ENCODE peak calls at places on chromosomes 13 and 19, in ten cellular contexts. E is GM20000, N is thoracic aorta, V is PC-3, Z is Peyer's patch, K is bronchial epithelial cell, T is fibroblast of lung, G is BE2C, M is pancreas, X is HFF-Myc. S is an unnamed sample.

GRCh38 chr19:34155686-34156085 is 16.6 kb upstream of the LSM14A start:
- DNase-seq in K (peak), E (no peak), G (no peak), Z (no peak), N (no peak), M (no peak), X (no peak), T (peak), V (no peak), S (no peak)

GRCh38 chr13:61410669-61411297 is 4.9 kb downstream of the PCDH20 start:
- DNase-seq in X (no peak), V (peak), E (peak), M (no peak), T (peak), Z (no peak), K (peak), N (no peak), G (no peak), S (no peak)

GRCh38 chr13:71902676-71903075 is 35.7 kb upstream of the DACH1 start:
- DNase-seq in T (no peak), K (no peak), E (no peak), V (no peak), X (no peak), Z (no peak), M (no peak), N (no peak), G (no peak), S (no peak)

GRCh38 chr13:57824121-57824520 is 192.6 kb downstream of the PCDH17 start:
- DNase-seq in N (no peak), X (no peak), G (no peak), V (no peak), E (no peak), K (no peak), Z (no peak), M (no peak), T (no peak), S (no peak)

GRCh38 chr13:42894765-42895181 is 97.3 kb downstream of the EPSTI1 start:
- DNase-seq in M (no peak), G (no peak), V (peak), N (no peak), T (peak), K (peak), E (no peak), Z (no peak), X (peak), S (peak)

GRCh38 chr19:15397782-15398181 is 18.2 kb upstream of the AKAP8 start:
- DNase-seq in Z (no peak), G (no peak), M (no peak), N (no peak), T (no peak), V (no peak), K (no peak), X (no peak), E (no peak), S (no peak)

GRCh38 chr13:73702419-73703071 is 431.7 kb downstream of the KLF12 start:
- DNase-seq in N (no peak), T (peak), V (peak), Z (no peak), M (no peak), G (no peak), E (peak), K (peak), X (no peak), S (no peak)

GRCh38 chr19:44003461-44004134 is 841 bp downstream of the ZNF230 start:
- DNase-seq in E (peak), Z (no peak), T (peak), G (no peak), K (peak), N (no peak), V (no peak), M (peak), X (no peak), S (no peak)

DNA sequence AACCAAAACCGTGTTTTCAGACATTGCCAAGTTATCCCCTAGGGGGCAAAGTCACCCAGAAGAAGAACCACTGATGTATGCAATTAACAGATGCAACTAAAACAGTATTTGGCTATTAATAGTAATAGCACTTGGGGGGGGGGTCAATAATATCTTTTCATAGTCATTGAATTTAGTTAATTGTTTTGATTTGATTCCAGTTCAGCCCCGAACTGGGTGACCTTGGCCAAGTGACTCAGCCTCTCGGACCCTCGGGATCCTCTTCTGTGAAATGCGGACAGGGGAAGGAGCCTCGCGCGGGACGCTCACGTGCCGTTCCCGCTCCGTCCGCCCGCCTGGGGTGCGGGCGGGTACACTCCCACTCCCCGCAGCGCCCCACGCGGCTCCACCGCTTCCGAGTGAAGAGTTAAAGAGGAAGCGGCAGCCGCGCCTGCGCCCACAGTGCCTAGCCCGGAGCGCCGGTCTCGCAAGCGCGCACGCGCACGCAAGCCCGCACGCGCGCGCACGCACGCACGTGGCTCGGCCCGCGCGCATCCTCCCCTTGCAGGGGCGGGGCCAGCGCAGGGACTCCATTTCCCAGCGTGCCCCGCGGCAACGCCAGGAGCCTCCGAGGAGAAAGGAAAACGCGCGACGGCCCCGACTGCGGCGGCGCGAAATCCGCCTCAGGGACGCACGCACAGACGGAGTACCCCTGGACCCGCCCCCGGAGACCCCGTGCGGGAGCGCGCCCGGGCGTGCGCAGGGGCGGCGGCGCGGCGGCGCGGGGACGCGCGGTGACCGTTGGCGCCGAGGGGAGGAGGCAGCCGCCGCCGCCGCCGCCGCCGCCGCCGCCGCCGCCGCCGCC is at the start of gene DAZAP1:
- DNase-seq in E (peak), T (peak), M (peak), G (peak), X (peak), V (peak), K (peak), Z (peak), N (peak), S (peak)
- TF ChIP-seq CTCF in E (peak), T (peak), M (no peak), G (peak), X (peak), V (peak), K (peak), Z (peak), N (peak), S (peak)

DNA sequence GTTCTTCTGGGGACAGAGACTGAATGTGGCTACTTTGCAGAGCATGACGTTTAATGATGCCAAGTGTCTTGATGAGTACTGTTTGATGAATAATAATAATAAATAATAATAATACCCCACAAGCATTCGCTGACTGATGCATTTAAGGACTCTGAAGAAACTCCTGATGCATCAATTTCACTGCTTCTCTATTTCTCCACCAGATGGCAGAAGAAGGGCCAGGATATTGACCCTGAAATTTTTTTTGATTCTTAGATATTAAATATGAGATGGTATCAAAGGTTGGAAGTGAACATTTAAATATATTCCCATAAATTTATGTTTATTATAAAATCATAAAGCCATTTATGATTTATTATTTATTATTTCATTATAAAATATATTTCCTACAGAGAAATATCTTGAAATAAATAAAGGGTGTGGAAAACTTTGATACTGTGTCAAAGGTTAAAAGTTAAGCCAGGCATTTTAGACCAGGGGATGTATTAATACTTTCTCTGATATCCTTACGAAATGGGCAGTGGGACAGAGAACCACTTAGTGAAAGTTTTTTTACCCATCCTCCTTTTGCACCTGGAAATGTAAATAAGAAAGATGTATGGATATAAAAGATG is 170.9 kb downstream of the LACC1 start:
- DNase-seq in M (no peak), X (no peak), G (no peak), V (peak), T (no peak), E (peak), N (no peak), K (peak), Z (no peak), S (peak)
- TF ChIP-seq CTCF in M (peak), X (peak), G (peak), V (peak), T (peak), E (peak), N (peak), K (peak), Z (peak), S (peak)

DNA sequence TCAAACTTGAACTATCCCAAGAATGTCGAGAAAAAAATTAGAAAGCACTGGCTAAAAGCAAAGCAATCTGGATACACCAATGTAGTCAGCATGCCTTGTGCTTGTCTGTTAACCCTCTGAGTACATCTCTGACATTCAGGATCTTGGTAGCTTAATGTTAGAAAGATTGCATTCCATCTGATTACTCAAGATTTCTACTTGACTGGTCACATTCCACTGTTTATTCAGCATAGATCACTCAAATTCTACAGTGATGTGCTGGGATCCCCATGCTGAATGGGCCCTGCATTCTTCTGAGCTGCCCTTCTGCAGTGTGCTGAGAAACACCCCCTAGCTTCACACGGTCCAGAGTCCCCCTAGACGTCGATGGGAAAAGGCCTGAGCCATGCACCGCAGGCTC is 295.4 kb upstream of the MAB21L1 start:
- DNase-seq in M (no peak), E (no peak), K (peak), N (no peak), G (no peak), T (peak), V (peak), X (peak), Z (no peak), S (peak)
- TF ChIP-seq CTCF in M (no peak), E (no peak), K (no peak), N (no peak), G (no peak), T (no peak), V (no peak), X (no peak), Z (no peak), S (no peak)

DNA sequence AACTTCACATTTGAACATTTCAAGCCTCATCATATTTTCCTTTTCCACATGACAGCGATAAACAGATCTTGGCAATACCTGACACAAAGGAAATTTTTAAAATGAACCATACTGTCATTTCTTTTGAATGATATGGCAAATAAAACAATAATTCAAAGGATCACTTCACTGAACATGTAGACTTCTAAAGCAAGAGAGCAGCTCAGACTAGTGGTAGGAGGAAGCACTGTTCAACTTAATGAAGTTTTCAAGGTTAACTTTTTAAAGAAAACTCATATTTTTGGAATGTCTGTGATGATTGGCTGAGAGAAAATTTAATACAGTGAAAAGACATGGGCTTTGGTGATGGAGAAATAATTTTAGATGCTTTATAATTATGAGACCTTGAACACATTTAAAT is 198.0 kb downstream of the OXGR1 start:
- DNase-seq in V (peak), Z (no peak), G (no peak), N (no peak), T (no peak), E (no peak), M (no peak), K (peak), X (no peak), S (no peak)
- TF ChIP-seq CTCF in V (peak), Z (no peak), G (peak), N (peak), T (no peak), E (no peak), M (no peak), K (peak), X (no peak), S (no peak)

GRCh38 chr19:45913874-45914830 is at the start of gene NANOS2:
- DNase-seq in E (no peak), T (no peak), G (peak), K (no peak), X (no peak), M (no peak), N (no peak), V (peak), Z (no peak), S (no peak)
- TF ChIP-seq CTCF in E (no peak), T (no peak), G (peak), K (no peak), X (peak), M (no peak), N (no peak), V (peak), Z (no peak), S (no peak)

GRCh38 chr19:48186015-48186414 is 15.5 kb downstream of the ZSWIM9 start:
- DNase-seq in G (no peak), M (no peak), N (no peak), T (no peak), K (no peak), V (no peak), Z (no peak), E (no peak), X (no peak), S (no peak)

GRCh38 chr19:48183356-48183755 is 12.9 kb downstream of the ZSWIM9 start:
- DNase-seq in T (no peak), K (no peak), Z (no peak), E (no peak), G (no peak), M (no peak), V (no peak), N (no peak), X (no peak), S (no peak)

GRCh38 chr19:48181505-48181904 is 11.0 kb downstream of the ZSWIM9 start:
- DNase-seq in T (no peak), N (no peak), X (no peak), G (no peak), Z (no peak), V (no peak), E (no peak), M (no peak), K (no peak), S (no peak)

GRCh38 chr19:48186541-48186991 is 16.1 kb downstream of the ZSWIM9 start:
- DNase-seq in T (no peak), G (no peak), X (no peak), N (no peak), Z (no peak), K (no peak), M (no peak), E (peak), V (no peak), S (no peak)

DNA sequence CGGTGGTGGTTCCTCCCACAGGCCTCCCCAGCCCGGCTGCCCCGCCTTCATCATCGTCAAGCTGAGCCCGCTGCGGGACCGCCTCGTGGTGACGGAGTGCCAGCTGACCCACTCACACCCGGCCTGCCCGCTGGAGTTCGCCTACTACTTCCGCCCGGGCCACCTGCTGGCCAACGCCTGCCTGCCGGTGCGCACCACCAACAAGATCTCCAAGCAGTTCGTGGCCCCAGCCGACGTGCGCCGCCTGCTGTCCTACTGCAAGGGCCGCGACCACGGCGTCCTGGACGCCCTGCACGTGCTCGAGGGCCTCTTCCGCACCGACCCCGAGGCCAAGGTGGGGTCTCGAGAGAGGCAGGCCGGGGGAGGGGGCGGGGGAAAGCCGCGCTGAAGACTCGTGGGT is 12.0 kb downstream of the ZSWIM9 start:
- DNase-seq in T (no peak), N (no peak), E (no peak), V (no peak), K (no peak), X (no peak), G (no peak), Z (no peak), M (no peak), S (no peak)
- TF ChIP-seq CTCF in T (no peak), N (no peak), E (no peak), V (no peak), K (no peak), X (no peak), G (no peak), Z (no peak), M (no peak), S (no peak)

GRCh38 chr19:17754634-17755532 is 3.6 kb downstream of the FCHO1 start:
- DNase-seq in G (no peak), K (peak), Z (peak), N (no peak), X (no peak), E (peak), M (no peak), V (no peak), T (no peak), S (no peak)
- TF ChIP-seq CTCF in G (no peak), K (no peak), Z (no peak), N (no peak), X (no peak), E (peak), M (no peak), V (no peak), T (no peak), S (no peak)